ENCODE peak calls at places on chromosomes 4 and X, in six cellular contexts. One of them, this sample, is unnamed.

GRCh38 chr4:147287588-147287890 is 193.4 kb upstream of the EDNRA start:
- DNase-seq in glutamatergic neuron: no peak
- DNase-seq in heart right ventricle: no peak
- DNase-seq in endothelial cell: no peak
- DNase-seq in fibroblast of pulmonary artery: peak; percentile 51
- DNase-seq in body of pancreas: no peak
- DNase-seq in this sample: no peak

GRCh38 chr4:103008875-103009729 is 10.4 kb downstream of the SLC9B1 start:
- DNase-seq in endothelial cell: peak; percentile 26
- DNase-seq in fibroblast of pulmonary artery: peak; percentile 90
- DNase-seq in glutamatergic neuron: no peak
- DNase-seq in heart right ventricle: no peak
- DNase-seq in body of pancreas: no peak
- DNase-seq in this sample: no peak

GRCh38 chrX:141278306-141278705 is 36.0 kb upstream of the SPANXC start:
- DNase-seq in body of pancreas: peak; percentile 15
- DNase-seq in endothelial cell: peak; percentile 6
- DNase-seq in fibroblast of pulmonary artery: peak; percentile 35
- DNase-seq in heart right ventricle: no peak
- DNase-seq in glutamatergic neuron: peak; percentile 13
- DNase-seq in this sample: no peak

GRCh38 chrX:47523297-47523696 is 37.7 kb upstream of the ARAF start:
- DNase-seq in endothelial cell: peak; percentile 83
- DNase-seq in glutamatergic neuron: peak; percentile 88
- DNase-seq in heart right ventricle: peak; percentile 87
- DNase-seq in fibroblast of pulmonary artery: peak; percentile 74
- DNase-seq in body of pancreas: peak; percentile 82
- DNase-seq in this sample: peak; percentile 71

GRCh38 chr4:8464376-8464775 is 23.8 kb downstream of the TRMT44 start:
- DNase-seq in heart right ventricle: no peak
- DNase-seq in body of pancreas: no peak
- DNase-seq in glutamatergic neuron: no peak
- DNase-seq in fibroblast of pulmonary artery: no peak
- DNase-seq in endothelial cell: no peak
- DNase-seq in this sample: no peak

GRCh38 chr4:117817316-117817715 is 217.0 kb upstream of the NDST3 start:
- DNase-seq in body of pancreas: no peak
- DNase-seq in heart right ventricle: no peak
- DNase-seq in glutamatergic neuron: no peak
- DNase-seq in endothelial cell: no peak
- DNase-seq in fibroblast of pulmonary artery: no peak
- DNase-seq in this sample: no peak

GRCh38 chr4:112552668-112553067 is 36.7 kb upstream of the NEUROG2 start:
- DNase-seq in fibroblast of pulmonary artery: peak; percentile 30
- DNase-seq in endothelial cell: no peak
- DNase-seq in heart right ventricle: no peak
- DNase-seq in glutamatergic neuron: no peak
- DNase-seq in body of pancreas: no peak
- DNase-seq in this sample: no peak

GRCh38 chr4:104490096-104490769 is 4.5 kb downstream of the CXXC4 start:
- DNase-seq in fibroblast of pulmonary artery: no peak
- DNase-seq in body of pancreas: peak; percentile 38
- DNase-seq in endothelial cell: no peak
- DNase-seq in glutamatergic neuron: no peak
- DNase-seq in heart right ventricle: no peak
- DNase-seq in this sample: no peak

GRCh38 chr4:112152496-112152895 is 7.2 kb downstream of the FAM241A start:
- DNase-seq in body of pancreas: no peak
- DNase-seq in endothelial cell: no peak
- DNase-seq in fibroblast of pulmonary artery: no peak
- DNase-seq in heart right ventricle: no peak
- DNase-seq in glutamatergic neuron: no peak
- DNase-seq in this sample: no peak

GRCh38 chr4:170497105-170497504 is 407.3 kb upstream of the AADAT start:
- DNase-seq in endothelial cell: no peak
- DNase-seq in glutamatergic neuron: no peak
- DNase-seq in body of pancreas: peak; percentile 16
- DNase-seq in heart right ventricle: no peak
- DNase-seq in fibroblast of pulmonary artery: no peak
- DNase-seq in this sample: no peak

GRCh38 chr4:169253904-169254303 is 16.9 kb downstream of the SH3RF1 start:
- DNase-seq in body of pancreas: no peak
- DNase-seq in glutamatergic neuron: no peak
- DNase-seq in endothelial cell: no peak
- DNase-seq in heart right ventricle: no peak
- DNase-seq in fibroblast of pulmonary artery: peak; percentile 72
- DNase-seq in this sample: no peak

GRCh38 chr4:36138221-36138620 is 106.1 kb downstream of the ARAP2 start:
- DNase-seq in endothelial cell: no peak
- DNase-seq in heart right ventricle: no peak
- DNase-seq in glutamatergic neuron: no peak
- DNase-seq in fibroblast of pulmonary artery: peak; percentile 66
- DNase-seq in body of pancreas: no peak
- DNase-seq in this sample: no peak

GRCh38 chr4:6855692-6856297 is 53.8 kb upstream of the TBC1D14 start:
- DNase-seq in heart right ventricle: no peak
- DNase-seq in body of pancreas: no peak
- DNase-seq in endothelial cell: no peak
- DNase-seq in fibroblast of pulmonary artery: peak; percentile 71
- DNase-seq in glutamatergic neuron: no peak
- DNase-seq in this sample: no peak

GRCh38 chr4:107449611-107450369 is 270.2 kb downstream of the PAPSS1 start:
- DNase-seq in body of pancreas: no peak
- DNase-seq in heart right ventricle: no peak
- DNase-seq in glutamatergic neuron: no peak
- DNase-seq in endothelial cell: no peak
- DNase-seq in fibroblast of pulmonary artery: no peak
- DNase-seq in this sample: no peak

GRCh38 chr4:67531349-67531748 is 14.0 kb downstream of the CENPC start:
- DNase-seq in body of pancreas: no peak
- DNase-seq in endothelial cell: no peak
- DNase-seq in glutamatergic neuron: no peak
- DNase-seq in heart right ventricle: no peak
- DNase-seq in fibroblast of pulmonary artery: no peak
- DNase-seq in this sample: no peak

DNA sequence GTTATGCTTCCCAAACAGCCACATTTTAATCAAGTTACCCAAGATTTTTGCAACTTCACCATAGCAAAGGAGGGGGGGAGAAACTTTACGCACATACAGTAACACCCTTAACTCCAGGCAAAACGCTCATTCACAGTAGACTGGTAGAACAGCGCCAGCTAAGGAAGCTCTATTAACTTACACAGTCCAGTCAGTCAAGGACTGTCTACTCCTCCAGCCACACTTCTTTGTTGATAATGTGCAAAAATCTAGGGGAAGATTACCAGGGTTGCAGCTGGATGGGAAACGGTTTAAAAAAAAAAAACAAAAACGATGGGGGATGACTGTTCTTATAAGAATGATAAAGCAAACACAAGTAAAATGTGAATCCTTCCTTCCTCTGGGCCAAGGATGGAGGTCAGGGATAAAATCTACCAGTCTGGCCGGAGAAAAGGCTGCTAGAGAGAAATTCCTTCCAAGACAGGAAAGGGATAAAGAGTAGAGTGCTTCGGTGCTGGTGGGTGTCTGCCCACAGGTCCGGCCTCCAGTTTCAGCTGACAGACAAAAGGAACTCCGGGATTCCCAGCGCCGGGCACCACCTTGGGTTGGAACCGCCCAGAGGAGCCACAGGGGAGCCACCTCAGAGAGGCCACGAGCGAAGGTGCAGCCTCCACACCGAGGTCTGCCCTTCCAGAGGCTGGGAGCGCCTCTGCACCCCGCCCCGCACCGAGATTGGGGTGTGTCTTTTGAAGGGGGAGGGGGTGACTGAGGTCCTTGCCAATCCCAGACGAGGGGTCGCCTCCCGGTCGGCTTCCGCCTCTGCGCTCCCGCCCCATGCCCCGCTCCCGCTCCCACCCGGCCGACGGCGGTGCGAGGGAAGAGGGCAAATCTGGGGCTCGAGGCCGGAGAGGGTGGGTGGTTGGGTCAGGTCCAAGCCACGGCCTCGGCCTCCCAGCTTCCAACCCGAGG is 789 bp downstream of the ANKRD50 start:
- DNase-seq in heart right ventricle: no peak
- DNase-seq in body of pancreas: peak; percentile 44
- DNase-seq in glutamatergic neuron: peak; percentile 82
- DNase-seq in endothelial cell: peak; percentile 69
- DNase-seq in fibroblast of pulmonary artery: peak; percentile 81
- DNase-seq in this sample: no peak
- TF ChIP-seq CTCF in heart right ventricle: peak; percentile 18
- TF ChIP-seq CTCF in body of pancreas: no peak
- TF ChIP-seq CTCF in glutamatergic neuron: no peak
- TF ChIP-seq CTCF in endothelial cell: no peak
- TF ChIP-seq CTCF in fibroblast of pulmonary artery: peak; percentile 36
- TF ChIP-seq CTCF in this sample: no peak

GRCh38 chr4:129140521-129140920 is 44.6 kb downstream of the C4orf33 start:
- DNase-seq in glutamatergic neuron: no peak
- DNase-seq in body of pancreas: no peak
- DNase-seq in fibroblast of pulmonary artery: peak; percentile 2
- DNase-seq in heart right ventricle: no peak
- DNase-seq in endothelial cell: no peak
- DNase-seq in this sample: no peak
- TF ChIP-seq CTCF in glutamatergic neuron: no peak
- TF ChIP-seq CTCF in body of pancreas: no peak
- TF ChIP-seq CTCF in fibroblast of pulmonary artery: peak; percentile 11
- TF ChIP-seq CTCF in heart right ventricle: no peak
- TF ChIP-seq CTCF in endothelial cell: no peak
- TF ChIP-seq CTCF in this sample: peak; percentile 9

DNA sequence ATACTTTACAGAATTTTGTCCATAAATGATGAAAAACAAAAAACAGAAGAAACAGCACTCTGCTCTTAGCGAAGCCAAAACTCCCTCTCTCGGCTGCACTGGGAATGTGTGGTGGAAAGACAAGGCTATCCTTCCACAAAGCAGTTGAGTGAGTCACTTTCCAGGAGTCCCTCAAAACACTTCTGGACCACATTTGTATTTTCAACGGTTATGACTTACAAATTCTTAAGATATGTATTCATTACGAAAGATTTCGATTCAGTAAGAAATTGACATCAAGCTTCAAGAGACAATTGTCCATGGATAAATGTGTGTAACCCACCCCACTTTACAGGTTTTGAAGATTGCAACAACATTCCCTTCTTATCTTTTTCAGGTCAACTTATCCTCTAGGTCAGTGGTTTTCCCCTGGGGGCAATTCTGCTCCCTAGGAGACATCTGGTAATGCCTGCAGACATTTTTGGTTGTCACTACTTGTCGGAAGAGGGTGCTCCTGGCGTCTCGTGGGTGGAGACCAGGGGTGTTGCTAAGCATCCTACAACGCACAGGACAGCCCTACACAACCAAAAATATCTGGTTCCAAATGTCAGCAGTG is 66.7 kb upstream of the MTNR1A start:
- DNase-seq in fibroblast of pulmonary artery: peak; percentile 93
- DNase-seq in glutamatergic neuron: no peak
- DNase-seq in heart right ventricle: no peak
- DNase-seq in body of pancreas: no peak
- DNase-seq in endothelial cell: no peak
- DNase-seq in this sample: no peak
- TF ChIP-seq CTCF in fibroblast of pulmonary artery: peak; percentile 82
- TF ChIP-seq CTCF in glutamatergic neuron: no peak
- TF ChIP-seq CTCF in heart right ventricle: peak; percentile 27
- TF ChIP-seq CTCF in body of pancreas: no peak
- TF ChIP-seq CTCF in endothelial cell: no peak
- TF ChIP-seq CTCF in this sample: no peak

GRCh38 chr4:72283357-72283756 is 251.6 kb downstream of the NPFFR2 start:
- DNase-seq in fibroblast of pulmonary artery: no peak
- DNase-seq in body of pancreas: no peak
- DNase-seq in endothelial cell: no peak
- DNase-seq in glutamatergic neuron: no peak
- DNase-seq in heart right ventricle: no peak
- DNase-seq in this sample: no peak
- TF ChIP-seq CTCF in fibroblast of pulmonary artery: no peak
- TF ChIP-seq CTCF in body of pancreas: no peak
- TF ChIP-seq CTCF in endothelial cell: no peak
- TF ChIP-seq CTCF in glutamatergic neuron: peak; percentile 13
- TF ChIP-seq CTCF in heart right ventricle: no peak
- TF ChIP-seq CTCF in this sample: peak; percentile 10

DNA sequence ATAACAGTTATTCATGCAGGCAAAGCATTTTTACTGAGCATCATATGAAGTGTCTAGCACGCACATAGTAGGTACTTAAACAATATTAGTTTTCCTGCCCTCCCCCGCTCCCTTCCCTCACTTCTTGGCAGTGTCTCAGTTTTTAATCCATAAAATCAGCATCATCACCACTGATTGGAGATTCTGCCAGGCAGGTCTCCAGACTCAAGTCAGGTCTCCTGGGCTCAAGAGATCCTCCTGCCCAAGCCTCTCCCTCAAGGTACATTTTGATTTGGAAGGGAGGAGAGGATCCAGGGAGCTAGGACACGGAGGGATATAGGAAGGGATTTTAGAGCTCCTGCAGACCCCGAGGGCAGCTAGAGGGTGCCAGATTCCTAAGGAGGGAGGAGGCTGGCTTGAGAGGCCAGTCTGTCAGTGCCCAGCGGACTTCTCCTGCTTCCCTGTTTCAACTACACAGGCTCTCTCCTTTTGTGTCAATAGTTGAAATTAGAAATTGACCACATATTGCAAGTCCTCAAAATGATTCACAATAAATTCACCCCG is 4.4 kb upstream of the FAT1 start:
- DNase-seq in endothelial cell: peak; percentile 15
- DNase-seq in heart right ventricle: no peak
- DNase-seq in body of pancreas: no peak
- DNase-seq in glutamatergic neuron: no peak
- DNase-seq in fibroblast of pulmonary artery: peak; percentile 51
- DNase-seq in this sample: no peak
- TF ChIP-seq CTCF in endothelial cell: no peak
- TF ChIP-seq CTCF in heart right ventricle: no peak
- TF ChIP-seq CTCF in body of pancreas: no peak
- TF ChIP-seq CTCF in glutamatergic neuron: no peak
- TF ChIP-seq CTCF in fibroblast of pulmonary artery: peak; percentile 22
- TF ChIP-seq CTCF in this sample: peak; percentile 6